ENCODE peak calls at places on chromosomes 13 and 19, in five cellular contexts. One of them, this sample, is unnamed.

GRCh38 chr13:94236876-94237275 is 242.6 kb downstream of the DCT start:
- DNase-seq in cardiac fibroblast: peak
- DNase-seq in pancreas: no peak
- DNase-seq in brain microvascular endothelial cell: no peak
- DNase-seq in foreskin fibroblast: no peak
- DNase-seq in this sample: no peak

GRCh38 chr19:40744554-40745401 is 5.5 kb downstream of the ACTMAP start:
- DNase-seq in cardiac fibroblast: no peak
- DNase-seq in pancreas: no peak
- DNase-seq in brain microvascular endothelial cell: no peak
- DNase-seq in foreskin fibroblast: no peak
- DNase-seq in this sample: peak

GRCh38 chr19:30425885-30426838 is 54.0 kb downstream of the ZNF536 start:
- DNase-seq in cardiac fibroblast: no peak
- DNase-seq in pancreas: no peak
- DNase-seq in brain microvascular endothelial cell: no peak
- DNase-seq in foreskin fibroblast: no peak
- DNase-seq in this sample: no peak

GRCh38 chr19:2529473-2529918 is 53.6 kb downstream of the GADD45B start:
- DNase-seq in cardiac fibroblast: peak
- DNase-seq in pancreas: no peak
- DNase-seq in brain microvascular endothelial cell: peak
- DNase-seq in foreskin fibroblast: peak
- DNase-seq in this sample: peak

GRCh38 chr13:19596086-19596485 is 34.8 kb upstream of the TPTE2 start:
- DNase-seq in cardiac fibroblast: no peak
- DNase-seq in pancreas: no peak
- DNase-seq in brain microvascular endothelial cell: no peak
- DNase-seq in foreskin fibroblast: no peak
- DNase-seq in this sample: peak

GRCh38 chr13:100098445-100099116 is 9.7 kb downstream of the PCCA start:
- DNase-seq in cardiac fibroblast: no peak
- DNase-seq in pancreas: no peak
- DNase-seq in brain microvascular endothelial cell: no peak
- DNase-seq in foreskin fibroblast: no peak
- DNase-seq in this sample: peak

GRCh38 chr13:77846173-77846572 is 72.5 kb downstream of the EDNRB start:
- DNase-seq in cardiac fibroblast: no peak
- DNase-seq in pancreas: no peak
- DNase-seq in brain microvascular endothelial cell: no peak
- DNase-seq in foreskin fibroblast: no peak
- DNase-seq in this sample: no peak

GRCh38 chr13:30466358-30466714 is 600 bp upstream of the HMGB1 start:
- DNase-seq in cardiac fibroblast: peak
- DNase-seq in pancreas: no peak
- DNase-seq in brain microvascular endothelial cell: peak
- DNase-seq in foreskin fibroblast: peak
- DNase-seq in this sample: no peak

GRCh38 chr13:114089341-114089740 is 43.1 kb downstream of the RASA3 start:
- DNase-seq in cardiac fibroblast: no peak
- DNase-seq in pancreas: peak
- DNase-seq in brain microvascular endothelial cell: no peak
- DNase-seq in foreskin fibroblast: no peak
- DNase-seq in this sample: no peak

GRCh38 chr19:40256511-40256910 is 28.6 kb downstream of the AKT2 start:
- DNase-seq in cardiac fibroblast: no peak
- DNase-seq in pancreas: no peak
- DNase-seq in brain microvascular endothelial cell: no peak
- DNase-seq in foreskin fibroblast: no peak
- DNase-seq in this sample: no peak

GRCh38 chr13:73168226-73168992 is 109.6 kb downstream of the KLF5 start:
- DNase-seq in cardiac fibroblast: peak
- DNase-seq in pancreas: no peak
- DNase-seq in brain microvascular endothelial cell: peak
- DNase-seq in foreskin fibroblast: no peak
- DNase-seq in this sample: no peak

GRCh38 chr13:43185206-43185605 is 161.8 kb downstream of the DNAJC15 start:
- DNase-seq in cardiac fibroblast: no peak
- DNase-seq in pancreas: no peak
- DNase-seq in brain microvascular endothelial cell: no peak
- DNase-seq in foreskin fibroblast: no peak
- DNase-seq in this sample: no peak

GRCh38 chr19:12723383-12723642 is 419 bp downstream of the TNPO2 start:
- DNase-seq in cardiac fibroblast: peak
- DNase-seq in pancreas: no peak
- DNase-seq in brain microvascular endothelial cell: no peak
- DNase-seq in foreskin fibroblast: no peak
- DNase-seq in this sample: no peak

GRCh38 chr13:36313047-36313969 is 15.7 kb upstream of the CCDC169 start:
- DNase-seq in cardiac fibroblast: peak
- DNase-seq in pancreas: no peak
- DNase-seq in brain microvascular endothelial cell: no peak
- DNase-seq in foreskin fibroblast: no peak
- DNase-seq in this sample: no peak

GRCh38 chr19:50728084-50728737 is 5.0 kb downstream of the CLEC11A start:
- DNase-seq in cardiac fibroblast: peak
- DNase-seq in pancreas: no peak
- DNase-seq in brain microvascular endothelial cell: peak
- DNase-seq in foreskin fibroblast: peak
- DNase-seq in this sample: peak

GRCh38 chr19:1651548-1652394 is 644 bp downstream of the TCF3 start:
- DNase-seq in cardiac fibroblast: peak
- DNase-seq in pancreas: peak
- DNase-seq in brain microvascular endothelial cell: no peak
- DNase-seq in foreskin fibroblast: peak
- DNase-seq in this sample: peak

GRCh38 chr19:29118384-29118783 is 94.6 kb downstream of the UQCRFS1 start:
- DNase-seq in cardiac fibroblast: no peak
- DNase-seq in pancreas: no peak
- DNase-seq in brain microvascular endothelial cell: no peak
- DNase-seq in foreskin fibroblast: no peak
- DNase-seq in this sample: no peak

GRCh38 chr19:10353793-10354391 is 14.5 kb upstream of the ICAM3 start:
- DNase-seq in cardiac fibroblast: peak
- DNase-seq in pancreas: no peak
- DNase-seq in brain microvascular endothelial cell: peak
- DNase-seq in foreskin fibroblast: no peak
- DNase-seq in this sample: peak

GRCh38 chr13:39765801-39766463 is 110.5 kb downstream of the COG6 start:
- DNase-seq in cardiac fibroblast: peak
- DNase-seq in pancreas: no peak
- DNase-seq in brain microvascular endothelial cell: no peak
- DNase-seq in foreskin fibroblast: no peak
- DNase-seq in this sample: peak

GRCh38 chr13:79799049-79799448 is 318.1 kb downstream of the NDFIP2 start:
- DNase-seq in cardiac fibroblast: no peak
- DNase-seq in pancreas: no peak
- DNase-seq in brain microvascular endothelial cell: no peak
- DNase-seq in foreskin fibroblast: no peak
- DNase-seq in this sample: no peak

GRCh38 chr19:42313840-42314755 is 989 bp downstream of the TMEM145 start:
- DNase-seq in cardiac fibroblast: no peak
- DNase-seq in pancreas: no peak
- DNase-seq in brain microvascular endothelial cell: no peak
- DNase-seq in foreskin fibroblast: no peak
- DNase-seq in this sample: no peak

GRCh38 chr13:52850396-52851152 is 2.1 kb upstream of the PCDH8 start:
- DNase-seq in cardiac fibroblast: peak
- DNase-seq in pancreas: peak
- DNase-seq in brain microvascular endothelial cell: no peak
- DNase-seq in foreskin fibroblast: peak
- DNase-seq in this sample: peak

GRCh38 chr19:34645551-34645950 is 31.4 kb downstream of the SCGB2B2 start:
- DNase-seq in cardiac fibroblast: no peak
- DNase-seq in pancreas: no peak
- DNase-seq in brain microvascular endothelial cell: no peak
- DNase-seq in foreskin fibroblast: no peak
- DNase-seq in this sample: no peak

GRCh38 chr13:88022826-88023225 is 351.7 kb downstream of the SLITRK5 start:
- DNase-seq in cardiac fibroblast: no peak
- DNase-seq in pancreas: no peak
- DNase-seq in brain microvascular endothelial cell: no peak
- DNase-seq in foreskin fibroblast: no peak
- DNase-seq in this sample: no peak

GRCh38 chr19:33246729-33247440 is 21.2 kb upstream of the SLC7A10 start:
- DNase-seq in cardiac fibroblast: no peak
- DNase-seq in pancreas: no peak
- DNase-seq in brain microvascular endothelial cell: no peak
- DNase-seq in foreskin fibroblast: no peak
- DNase-seq in this sample: no peak

GRCh38 chr13:98997738-98998641 is 20.1 kb upstream of the DOCK9 start:
- DNase-seq in cardiac fibroblast: no peak
- DNase-seq in pancreas: no peak
- DNase-seq in brain microvascular endothelial cell: no peak
- DNase-seq in foreskin fibroblast: peak
- DNase-seq in this sample: no peak

GRCh38 chr19:30371157-30371845 is 883 bp upstream of the ZNF536 start:
- DNase-seq in cardiac fibroblast: no peak
- DNase-seq in pancreas: no peak
- DNase-seq in brain microvascular endothelial cell: no peak
- DNase-seq in foreskin fibroblast: no peak
- DNase-seq in this sample: no peak

GRCh38 chr19:19530889-19531288 is 2.2 kb downstream of the YJEFN3 start:
- DNase-seq in cardiac fibroblast: no peak
- DNase-seq in pancreas: no peak
- DNase-seq in brain microvascular endothelial cell: no peak
- DNase-seq in foreskin fibroblast: no peak
- DNase-seq in this sample: no peak

GRCh38 chr13:82847595-82847994 is 1034.7 kb downstream of the SLITRK1 start:
- DNase-seq in cardiac fibroblast: no peak
- DNase-seq in pancreas: no peak
- DNase-seq in brain microvascular endothelial cell: no peak
- DNase-seq in foreskin fibroblast: no peak
- DNase-seq in this sample: no peak

GRCh38 chr13:35824825-35825224 is 306.4 kb downstream of the DCLK1 start:
- DNase-seq in cardiac fibroblast: no peak
- DNase-seq in pancreas: no peak
- DNase-seq in brain microvascular endothelial cell: no peak
- DNase-seq in foreskin fibroblast: no peak
- DNase-seq in this sample: no peak

GRCh38 chr19:55210120-55210493 is 806 bp upstream of the PTPRH start:
- DNase-seq in cardiac fibroblast: peak
- DNase-seq in pancreas: no peak
- DNase-seq in brain microvascular endothelial cell: peak
- DNase-seq in foreskin fibroblast: peak
- DNase-seq in this sample: no peak

DNA sequence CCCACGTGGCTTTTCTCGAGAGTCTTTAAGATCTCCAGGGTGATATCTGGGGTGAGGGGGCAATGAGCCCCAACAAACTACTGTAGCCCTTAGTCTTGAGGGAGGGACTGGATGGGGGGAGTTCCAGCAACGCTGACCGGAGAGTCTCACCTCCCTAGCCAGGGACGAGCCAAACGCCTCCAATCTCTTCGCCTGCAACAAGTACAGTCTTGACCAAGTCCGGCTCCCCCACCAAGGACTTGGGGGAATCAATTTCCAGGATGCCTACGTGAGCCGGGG is 442 bp downstream of the CCDC8 start:
- DNase-seq in cardiac fibroblast: no peak
- DNase-seq in pancreas: no peak
- DNase-seq in brain microvascular endothelial cell: no peak
- DNase-seq in foreskin fibroblast: no peak
- DNase-seq in this sample: no peak
- H3K4me3 ChIP-seq in cardiac fibroblast: peak
- H3K4me3 ChIP-seq in pancreas: peak
- H3K4me3 ChIP-seq in brain microvascular endothelial cell: peak
- H3K4me3 ChIP-seq in foreskin fibroblast: peak
- H3K4me3 ChIP-seq in this sample: no peak

GRCh38 chr13:31987071-31987470 is 44.5 kb upstream of the FRY start:
- DNase-seq in cardiac fibroblast: no peak
- DNase-seq in pancreas: no peak
- DNase-seq in brain microvascular endothelial cell: no peak
- DNase-seq in foreskin fibroblast: no peak
- DNase-seq in this sample: no peak

GRCh38 chr13:31982540-31982939 is 49.0 kb upstream of the FRY start:
- DNase-seq in cardiac fibroblast: peak
- DNase-seq in pancreas: peak
- DNase-seq in brain microvascular endothelial cell: peak
- DNase-seq in foreskin fibroblast: peak
- DNase-seq in this sample: no peak

GRCh38 chr13:31982124-31982523 is 49.5 kb upstream of the FRY start:
- DNase-seq in cardiac fibroblast: no peak
- DNase-seq in pancreas: no peak
- DNase-seq in brain microvascular endothelial cell: peak
- DNase-seq in foreskin fibroblast: no peak
- DNase-seq in this sample: no peak

DNA sequence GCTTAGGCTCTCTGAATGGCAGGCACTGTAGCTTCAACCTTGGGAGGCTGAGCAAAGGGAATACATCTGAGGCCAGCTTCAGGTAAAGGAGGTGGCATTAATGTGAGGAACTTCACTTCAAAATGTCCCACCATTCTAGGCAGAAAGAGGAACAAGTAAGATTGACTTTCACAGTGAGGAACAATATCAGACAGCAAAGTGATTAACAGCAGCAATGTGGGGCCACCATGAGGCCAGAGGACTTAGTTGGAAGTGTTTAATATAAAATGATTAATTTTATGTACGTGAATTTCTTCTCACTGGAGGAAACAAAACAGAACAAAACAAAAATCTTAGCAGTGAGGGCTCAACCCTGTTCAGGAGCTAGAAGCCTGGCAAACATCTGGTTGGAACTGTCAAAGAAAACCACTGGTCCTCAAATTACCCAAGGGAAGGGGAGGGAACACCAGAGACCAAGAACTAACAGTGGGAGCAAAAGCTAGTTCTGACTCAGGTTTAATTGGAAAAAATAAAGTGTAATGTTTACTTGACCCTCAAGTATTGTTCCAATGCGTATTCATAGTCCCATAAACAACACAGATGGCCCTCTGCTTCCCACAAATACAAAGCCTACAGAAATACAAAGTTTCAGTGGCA is 43.9 kb upstream of the FRY start:
- DNase-seq in cardiac fibroblast: no peak
- DNase-seq in pancreas: no peak
- DNase-seq in brain microvascular endothelial cell: no peak
- DNase-seq in foreskin fibroblast: no peak
- DNase-seq in this sample: no peak
- TF ChIP-seq CTCF in cardiac fibroblast: no peak
- TF ChIP-seq CTCF in pancreas: no peak
- TF ChIP-seq CTCF in brain microvascular endothelial cell: no peak
- TF ChIP-seq CTCF in foreskin fibroblast: no peak
- TF ChIP-seq CTCF in this sample: no peak

DNA sequence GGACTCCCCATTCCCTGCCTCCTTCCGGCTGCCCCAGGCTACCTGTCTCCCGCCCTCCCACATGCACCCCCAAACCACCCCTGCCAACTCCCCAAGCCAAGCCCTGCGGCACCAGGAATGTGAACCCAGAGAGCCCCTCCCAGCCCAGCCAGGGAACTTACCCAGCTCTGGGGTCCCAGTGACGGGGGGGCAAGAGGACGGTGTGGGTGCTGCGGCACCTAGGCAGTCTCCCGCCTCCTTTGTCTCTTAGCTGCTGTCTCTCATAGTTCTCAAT is 558 bp downstream of the PLEKHA4 start:
- DNase-seq in cardiac fibroblast: no peak
- DNase-seq in pancreas: no peak
- DNase-seq in brain microvascular endothelial cell: no peak
- DNase-seq in foreskin fibroblast: no peak
- DNase-seq in this sample: no peak
- H3K4me3 ChIP-seq in cardiac fibroblast: peak
- H3K4me3 ChIP-seq in pancreas: no peak
- H3K4me3 ChIP-seq in brain microvascular endothelial cell: peak
- H3K4me3 ChIP-seq in foreskin fibroblast: peak
- H3K4me3 ChIP-seq in this sample: peak

GRCh38 chr13:44920013-44920412 is 69.3 kb downstream of the NUFIP1 start:
- DNase-seq in cardiac fibroblast: no peak
- DNase-seq in pancreas: no peak
- DNase-seq in brain microvascular endothelial cell: no peak
- DNase-seq in foreskin fibroblast: no peak
- DNase-seq in this sample: no peak
- TF ChIP-seq CTCF in cardiac fibroblast: no peak
- TF ChIP-seq CTCF in pancreas: no peak
- TF ChIP-seq CTCF in brain microvascular endothelial cell: peak
- TF ChIP-seq CTCF in foreskin fibroblast: no peak
- TF ChIP-seq CTCF in this sample: no peak

This sample was measured in Caco-2.